ENCODE peak calls at places on chromosomes 12 and 14, in nine cellular contexts. One of them, this sample, is unnamed.
A peak's percentile ranks its signal among the peaks of the same experiment; 100 is the strongest.

GRCh38 chr14:101912841-101913240 is 51.5 kb upstream of the DYNC1H1 start:
- DNase-seq in activated T-cell treated with anti-CD3 and anti-CD28 coated beads for 48 hours: no peak
- DNase-seq in bronchial epithelial cell: no peak
- DNase-seq in stimulated activated CD8-positive, alpha-beta memory T cell treated with anti-CD3 and anti-CD28 coated beads, Interleukin-15, amount 100 ng/mL, for 4 hours: no peak
- DNase-seq in HuH-7: no peak
- DNase-seq in NCI-H446 treated with DMSO at 0.1 percent for 48 hours: no peak
- DNase-seq in ureter: no peak
- DNase-seq in stimulated activated CD4-positive, alpha-beta T cell treated with anti-CD3 and anti-CD28 coated beads, Interleukin-15, amount 100 ng/mL, for 1 hour: no peak
- DNase-seq in iPS-NIHi11: no peak
- DNase-seq in this sample: no peak

GRCh38 chr12:6570264-6570887 is 2.3 kb upstream of the NOP2 start:
- DNase-seq in activated T-cell treated with anti-CD3 and anti-CD28 coated beads for 48 hours: peak; percentile 43
- DNase-seq in bronchial epithelial cell: peak; percentile 20
- DNase-seq in stimulated activated CD8-positive, alpha-beta memory T cell treated with anti-CD3 and anti-CD28 coated beads, Interleukin-15, amount 100 ng/mL, for 4 hours: no peak
- DNase-seq in HuH-7: peak; percentile 68
- DNase-seq in NCI-H446 treated with DMSO at 0.1 percent for 48 hours: no peak
- DNase-seq in ureter: no peak
- DNase-seq in stimulated activated CD4-positive, alpha-beta T cell treated with anti-CD3 and anti-CD28 coated beads, Interleukin-15, amount 100 ng/mL, for 1 hour: no peak
- DNase-seq in iPS-NIHi11: peak; percentile 90
- DNase-seq in this sample: peak; percentile 40

GRCh38 chr12:2651061-2651965 is 143.5 kb upstream of the FKBP4 start:
- DNase-seq in activated T-cell treated with anti-CD3 and anti-CD28 coated beads for 48 hours: no peak
- DNase-seq in bronchial epithelial cell: no peak
- DNase-seq in stimulated activated CD8-positive, alpha-beta memory T cell treated with anti-CD3 and anti-CD28 coated beads, Interleukin-15, amount 100 ng/mL, for 4 hours: no peak
- DNase-seq in HuH-7: no peak
- DNase-seq in NCI-H446 treated with DMSO at 0.1 percent for 48 hours: no peak
- DNase-seq in ureter: no peak
- DNase-seq in stimulated activated CD4-positive, alpha-beta T cell treated with anti-CD3 and anti-CD28 coated beads, Interleukin-15, amount 100 ng/mL, for 1 hour: no peak
- DNase-seq in iPS-NIHi11: no peak
- DNase-seq in this sample: no peak

GRCh38 chr12:33529810-33530209 is 90.2 kb upstream of the SYT10 start:
- DNase-seq in activated T-cell treated with anti-CD3 and anti-CD28 coated beads for 48 hours: no peak
- DNase-seq in bronchial epithelial cell: no peak
- DNase-seq in stimulated activated CD8-positive, alpha-beta memory T cell treated with anti-CD3 and anti-CD28 coated beads, Interleukin-15, amount 100 ng/mL, for 4 hours: no peak
- DNase-seq in HuH-7: no peak
- DNase-seq in NCI-H446 treated with DMSO at 0.1 percent for 48 hours: no peak
- DNase-seq in ureter: no peak
- DNase-seq in stimulated activated CD4-positive, alpha-beta T cell treated with anti-CD3 and anti-CD28 coated beads, Interleukin-15, amount 100 ng/mL, for 1 hour: no peak
- DNase-seq in iPS-NIHi11: no peak
- DNase-seq in this sample: no peak

GRCh38 chr12:120855823-120856589 is 48.2 kb downstream of the SPPL3 start:
- DNase-seq in activated T-cell treated with anti-CD3 and anti-CD28 coated beads for 48 hours: no peak
- DNase-seq in bronchial epithelial cell: no peak
- DNase-seq in stimulated activated CD8-positive, alpha-beta memory T cell treated with anti-CD3 and anti-CD28 coated beads, Interleukin-15, amount 100 ng/mL, for 4 hours: no peak
- DNase-seq in HuH-7: no peak
- DNase-seq in NCI-H446 treated with DMSO at 0.1 percent for 48 hours: no peak
- DNase-seq in ureter: no peak
- DNase-seq in stimulated activated CD4-positive, alpha-beta T cell treated with anti-CD3 and anti-CD28 coated beads, Interleukin-15, amount 100 ng/mL, for 1 hour: no peak
- DNase-seq in iPS-NIHi11: no peak
- DNase-seq in this sample: no peak

GRCh38 chr14:99671230-99672224 is 12.6 kb upstream of the CYP46A1 start:
- DNase-seq in activated T-cell treated with anti-CD3 and anti-CD28 coated beads for 48 hours: no peak
- DNase-seq in bronchial epithelial cell: no peak
- DNase-seq in stimulated activated CD8-positive, alpha-beta memory T cell treated with anti-CD3 and anti-CD28 coated beads, Interleukin-15, amount 100 ng/mL, for 4 hours: no peak
- DNase-seq in HuH-7: peak; percentile 64
- DNase-seq in NCI-H446 treated with DMSO at 0.1 percent for 48 hours: no peak
- DNase-seq in ureter: no peak
- DNase-seq in stimulated activated CD4-positive, alpha-beta T cell treated with anti-CD3 and anti-CD28 coated beads, Interleukin-15, amount 100 ng/mL, for 1 hour: no peak
- DNase-seq in iPS-NIHi11: no peak
- DNase-seq in this sample: no peak

GRCh38 chr12:3755898-3756297 is 3.0 kb upstream of the CRACR2A start:
- DNase-seq in activated T-cell treated with anti-CD3 and anti-CD28 coated beads for 48 hours: no peak
- DNase-seq in bronchial epithelial cell: no peak
- DNase-seq in stimulated activated CD8-positive, alpha-beta memory T cell treated with anti-CD3 and anti-CD28 coated beads, Interleukin-15, amount 100 ng/mL, for 4 hours: no peak
- DNase-seq in HuH-7: no peak
- DNase-seq in NCI-H446 treated with DMSO at 0.1 percent for 48 hours: no peak
- DNase-seq in ureter: no peak
- DNase-seq in stimulated activated CD4-positive, alpha-beta T cell treated with anti-CD3 and anti-CD28 coated beads, Interleukin-15, amount 100 ng/mL, for 1 hour: no peak
- DNase-seq in iPS-NIHi11: no peak
- DNase-seq in this sample: no peak

GRCh38 chr12:120814203-120814902 is 88.7 kb downstream of the ACADS start:
- DNase-seq in activated T-cell treated with anti-CD3 and anti-CD28 coated beads for 48 hours: no peak
- DNase-seq in bronchial epithelial cell: no peak
- DNase-seq in stimulated activated CD8-positive, alpha-beta memory T cell treated with anti-CD3 and anti-CD28 coated beads, Interleukin-15, amount 100 ng/mL, for 4 hours: no peak
- DNase-seq in HuH-7: no peak
- DNase-seq in NCI-H446 treated with DMSO at 0.1 percent for 48 hours: no peak
- DNase-seq in ureter: no peak
- DNase-seq in stimulated activated CD4-positive, alpha-beta T cell treated with anti-CD3 and anti-CD28 coated beads, Interleukin-15, amount 100 ng/mL, for 1 hour: no peak
- DNase-seq in iPS-NIHi11: no peak
- DNase-seq in this sample: no peak

GRCh38 chr14:26370118-26370517 is 227.7 kb downstream of the NOVA1 start:
- DNase-seq in activated T-cell treated with anti-CD3 and anti-CD28 coated beads for 48 hours: no peak
- DNase-seq in bronchial epithelial cell: no peak
- DNase-seq in stimulated activated CD8-positive, alpha-beta memory T cell treated with anti-CD3 and anti-CD28 coated beads, Interleukin-15, amount 100 ng/mL, for 4 hours: no peak
- DNase-seq in HuH-7: peak; percentile 73
- DNase-seq in NCI-H446 treated with DMSO at 0.1 percent for 48 hours: peak; percentile 70
- DNase-seq in ureter: no peak
- DNase-seq in stimulated activated CD4-positive, alpha-beta T cell treated with anti-CD3 and anti-CD28 coated beads, Interleukin-15, amount 100 ng/mL, for 1 hour: no peak
- DNase-seq in iPS-NIHi11: peak; percentile 14
- DNase-seq in this sample: no peak

GRCh38 chr12:40439771-40440492 is 215.1 kb downstream of the LRRK2 start:
- DNase-seq in activated T-cell treated with anti-CD3 and anti-CD28 coated beads for 48 hours: no peak
- DNase-seq in bronchial epithelial cell: peak; percentile 67
- DNase-seq in stimulated activated CD8-positive, alpha-beta memory T cell treated with anti-CD3 and anti-CD28 coated beads, Interleukin-15, amount 100 ng/mL, for 4 hours: no peak
- DNase-seq in HuH-7: no peak
- DNase-seq in NCI-H446 treated with DMSO at 0.1 percent for 48 hours: no peak
- DNase-seq in ureter: no peak
- DNase-seq in stimulated activated CD4-positive, alpha-beta T cell treated with anti-CD3 and anti-CD28 coated beads, Interleukin-15, amount 100 ng/mL, for 1 hour: no peak
- DNase-seq in iPS-NIHi11: no peak
- DNase-seq in this sample: peak; percentile 47

GRCh38 chr12:97573901-97574300 is 111.3 kb downstream of the RMST start:
- DNase-seq in activated T-cell treated with anti-CD3 and anti-CD28 coated beads for 48 hours: no peak
- DNase-seq in bronchial epithelial cell: peak; percentile 54
- DNase-seq in stimulated activated CD8-positive, alpha-beta memory T cell treated with anti-CD3 and anti-CD28 coated beads, Interleukin-15, amount 100 ng/mL, for 4 hours: no peak
- DNase-seq in HuH-7: no peak
- DNase-seq in NCI-H446 treated with DMSO at 0.1 percent for 48 hours: no peak
- DNase-seq in ureter: no peak
- DNase-seq in stimulated activated CD4-positive, alpha-beta T cell treated with anti-CD3 and anti-CD28 coated beads, Interleukin-15, amount 100 ng/mL, for 1 hour: no peak
- DNase-seq in iPS-NIHi11: no peak
- DNase-seq in this sample: peak; percentile 44

GRCh38 chr14:91330846-91331245 is 86.3 kb upstream of the GPR68 start:
- DNase-seq in activated T-cell treated with anti-CD3 and anti-CD28 coated beads for 48 hours: no peak
- DNase-seq in bronchial epithelial cell: no peak
- DNase-seq in stimulated activated CD8-positive, alpha-beta memory T cell treated with anti-CD3 and anti-CD28 coated beads, Interleukin-15, amount 100 ng/mL, for 4 hours: no peak
- DNase-seq in HuH-7: no peak
- DNase-seq in NCI-H446 treated with DMSO at 0.1 percent for 48 hours: no peak
- DNase-seq in ureter: no peak
- DNase-seq in stimulated activated CD4-positive, alpha-beta T cell treated with anti-CD3 and anti-CD28 coated beads, Interleukin-15, amount 100 ng/mL, for 1 hour: no peak
- DNase-seq in iPS-NIHi11: no peak
- DNase-seq in this sample: no peak

GRCh38 chr14:74573421-74574091 is 38.5 kb downstream of the LTBP2 start:
- DNase-seq in activated T-cell treated with anti-CD3 and anti-CD28 coated beads for 48 hours: no peak
- DNase-seq in bronchial epithelial cell: peak; percentile 78
- DNase-seq in stimulated activated CD8-positive, alpha-beta memory T cell treated with anti-CD3 and anti-CD28 coated beads, Interleukin-15, amount 100 ng/mL, for 4 hours: no peak
- DNase-seq in HuH-7: peak; percentile 52
- DNase-seq in NCI-H446 treated with DMSO at 0.1 percent for 48 hours: no peak
- DNase-seq in ureter: no peak
- DNase-seq in stimulated activated CD4-positive, alpha-beta T cell treated with anti-CD3 and anti-CD28 coated beads, Interleukin-15, amount 100 ng/mL, for 1 hour: no peak
- DNase-seq in iPS-NIHi11: peak; percentile 54
- DNase-seq in this sample: peak; percentile 48

GRCh38 chr12:118164798-118165486 is 29.0 kb downstream of the PEBP1 start:
- DNase-seq in activated T-cell treated with anti-CD3 and anti-CD28 coated beads for 48 hours: no peak
- DNase-seq in bronchial epithelial cell: peak; percentile 31
- DNase-seq in stimulated activated CD8-positive, alpha-beta memory T cell treated with anti-CD3 and anti-CD28 coated beads, Interleukin-15, amount 100 ng/mL, for 4 hours: no peak
- DNase-seq in HuH-7: peak; percentile 23
- DNase-seq in NCI-H446 treated with DMSO at 0.1 percent for 48 hours: peak; percentile 2
- DNase-seq in ureter: no peak
- DNase-seq in stimulated activated CD4-positive, alpha-beta T cell treated with anti-CD3 and anti-CD28 coated beads, Interleukin-15, amount 100 ng/mL, for 1 hour: no peak
- DNase-seq in iPS-NIHi11: peak; percentile 69
- DNase-seq in this sample: peak; percentile 45

GRCh38 chr14:69613312-69614073 is 2.1 kb downstream of the SUSD6 start:
- DNase-seq in activated T-cell treated with anti-CD3 and anti-CD28 coated beads for 48 hours: no peak
- DNase-seq in bronchial epithelial cell: peak; percentile 15
- DNase-seq in stimulated activated CD8-positive, alpha-beta memory T cell treated with anti-CD3 and anti-CD28 coated beads, Interleukin-15, amount 100 ng/mL, for 4 hours: no peak
- DNase-seq in HuH-7: no peak
- DNase-seq in NCI-H446 treated with DMSO at 0.1 percent for 48 hours: no peak
- DNase-seq in ureter: no peak
- DNase-seq in stimulated activated CD4-positive, alpha-beta T cell treated with anti-CD3 and anti-CD28 coated beads, Interleukin-15, amount 100 ng/mL, for 1 hour: no peak
- DNase-seq in iPS-NIHi11: no peak
- DNase-seq in this sample: no peak

GRCh38 chr14:76710093-76711010 is 50.9 kb upstream of the VASH1 start:
- DNase-seq in activated T-cell treated with anti-CD3 and anti-CD28 coated beads for 48 hours: no peak
- DNase-seq in bronchial epithelial cell: peak; percentile 47
- DNase-seq in stimulated activated CD8-positive, alpha-beta memory T cell treated with anti-CD3 and anti-CD28 coated beads, Interleukin-15, amount 100 ng/mL, for 4 hours: no peak
- DNase-seq in HuH-7: peak; percentile 28
- DNase-seq in NCI-H446 treated with DMSO at 0.1 percent for 48 hours: peak; percentile 44
- DNase-seq in ureter: peak; percentile 40
- DNase-seq in stimulated activated CD4-positive, alpha-beta T cell treated with anti-CD3 and anti-CD28 coated beads, Interleukin-15, amount 100 ng/mL, for 1 hour: no peak
- DNase-seq in iPS-NIHi11: peak; percentile 59
- DNase-seq in this sample: peak; percentile 52

GRCh38 chr12:107152331-107152730 is 59.0 kb upstream of the CRY1 start:
- DNase-seq in activated T-cell treated with anti-CD3 and anti-CD28 coated beads for 48 hours: no peak
- DNase-seq in bronchial epithelial cell: no peak
- DNase-seq in stimulated activated CD8-positive, alpha-beta memory T cell treated with anti-CD3 and anti-CD28 coated beads, Interleukin-15, amount 100 ng/mL, for 4 hours: no peak
- DNase-seq in HuH-7: no peak
- DNase-seq in NCI-H446 treated with DMSO at 0.1 percent for 48 hours: no peak
- DNase-seq in ureter: no peak
- DNase-seq in stimulated activated CD4-positive, alpha-beta T cell treated with anti-CD3 and anti-CD28 coated beads, Interleukin-15, amount 100 ng/mL, for 1 hour: no peak
- DNase-seq in iPS-NIHi11: no peak
- DNase-seq in this sample: no peak

GRCh38 chr12:133010657-133011297 is 24.6 kb downstream of the ZNF26 start:
- DNase-seq in activated T-cell treated with anti-CD3 and anti-CD28 coated beads for 48 hours: no peak
- DNase-seq in bronchial epithelial cell: no peak
- DNase-seq in stimulated activated CD8-positive, alpha-beta memory T cell treated with anti-CD3 and anti-CD28 coated beads, Interleukin-15, amount 100 ng/mL, for 4 hours: no peak
- DNase-seq in HuH-7: no peak
- DNase-seq in NCI-H446 treated with DMSO at 0.1 percent for 48 hours: no peak
- DNase-seq in ureter: no peak
- DNase-seq in stimulated activated CD4-positive, alpha-beta T cell treated with anti-CD3 and anti-CD28 coated beads, Interleukin-15, amount 100 ng/mL, for 1 hour: no peak
- DNase-seq in iPS-NIHi11: no peak
- DNase-seq in this sample: no peak

GRCh38 chr12:93913845-93914244 is 234.5 kb upstream of the PLXNC1 start:
- DNase-seq in activated T-cell treated with anti-CD3 and anti-CD28 coated beads for 48 hours: no peak
- DNase-seq in bronchial epithelial cell: peak; percentile 15
- DNase-seq in stimulated activated CD8-positive, alpha-beta memory T cell treated with anti-CD3 and anti-CD28 coated beads, Interleukin-15, amount 100 ng/mL, for 4 hours: no peak
- DNase-seq in HuH-7: no peak
- DNase-seq in NCI-H446 treated with DMSO at 0.1 percent for 48 hours: peak; percentile 51
- DNase-seq in ureter: no peak
- DNase-seq in stimulated activated CD4-positive, alpha-beta T cell treated with anti-CD3 and anti-CD28 coated beads, Interleukin-15, amount 100 ng/mL, for 1 hour: no peak
- DNase-seq in iPS-NIHi11: no peak
- DNase-seq in this sample: no peak

GRCh38 chr12:78473136-78473535 is 391.4 kb upstream of the SYT1 start:
- DNase-seq in activated T-cell treated with anti-CD3 and anti-CD28 coated beads for 48 hours: no peak
- DNase-seq in bronchial epithelial cell: peak; percentile 25
- DNase-seq in stimulated activated CD8-positive, alpha-beta memory T cell treated with anti-CD3 and anti-CD28 coated beads, Interleukin-15, amount 100 ng/mL, for 4 hours: no peak
- DNase-seq in HuH-7: no peak
- DNase-seq in NCI-H446 treated with DMSO at 0.1 percent for 48 hours: peak; percentile 59
- DNase-seq in ureter: no peak
- DNase-seq in stimulated activated CD4-positive, alpha-beta T cell treated with anti-CD3 and anti-CD28 coated beads, Interleukin-15, amount 100 ng/mL, for 1 hour: no peak
- DNase-seq in iPS-NIHi11: no peak
- DNase-seq in this sample: peak; percentile 51

GRCh38 chr12:98856897-98857540 is 211.9 kb downstream of the APAF1 start:
- DNase-seq in activated T-cell treated with anti-CD3 and anti-CD28 coated beads for 48 hours: no peak
- DNase-seq in bronchial epithelial cell: peak; percentile 5
- DNase-seq in stimulated activated CD8-positive, alpha-beta memory T cell treated with anti-CD3 and anti-CD28 coated beads, Interleukin-15, amount 100 ng/mL, for 4 hours: no peak
- DNase-seq in HuH-7: no peak
- DNase-seq in NCI-H446 treated with DMSO at 0.1 percent for 48 hours: no peak
- DNase-seq in ureter: no peak
- DNase-seq in stimulated activated CD4-positive, alpha-beta T cell treated with anti-CD3 and anti-CD28 coated beads, Interleukin-15, amount 100 ng/mL, for 1 hour: no peak
- DNase-seq in iPS-NIHi11: peak; percentile 41
- DNase-seq in this sample: no peak

GRCh38 chr14:54610051-54610977 is 43.4 kb downstream of the SAMD4A start:
- DNase-seq in activated T-cell treated with anti-CD3 and anti-CD28 coated beads for 48 hours: no peak
- DNase-seq in bronchial epithelial cell: no peak
- DNase-seq in stimulated activated CD8-positive, alpha-beta memory T cell treated with anti-CD3 and anti-CD28 coated beads, Interleukin-15, amount 100 ng/mL, for 4 hours: no peak
- DNase-seq in HuH-7: no peak
- DNase-seq in NCI-H446 treated with DMSO at 0.1 percent for 48 hours: no peak
- DNase-seq in ureter: no peak
- DNase-seq in stimulated activated CD4-positive, alpha-beta T cell treated with anti-CD3 and anti-CD28 coated beads, Interleukin-15, amount 100 ng/mL, for 1 hour: no peak
- DNase-seq in iPS-NIHi11: no peak
- DNase-seq in this sample: no peak

GRCh38 chr14:74963705-74964271 is 8.4 kb upstream of the PGF start:
- DNase-seq in activated T-cell treated with anti-CD3 and anti-CD28 coated beads for 48 hours: no peak
- DNase-seq in bronchial epithelial cell: peak; percentile 86
- DNase-seq in stimulated activated CD8-positive, alpha-beta memory T cell treated with anti-CD3 and anti-CD28 coated beads, Interleukin-15, amount 100 ng/mL, for 4 hours: no peak
- DNase-seq in HuH-7: no peak
- DNase-seq in NCI-H446 treated with DMSO at 0.1 percent for 48 hours: peak; percentile 33
- DNase-seq in ureter: no peak
- DNase-seq in stimulated activated CD4-positive, alpha-beta T cell treated with anti-CD3 and anti-CD28 coated beads, Interleukin-15, amount 100 ng/mL, for 1 hour: no peak
- DNase-seq in iPS-NIHi11: no peak
- DNase-seq in this sample: peak; percentile 86

GRCh38 chr12:94057262-94058151 is 90.9 kb upstream of the PLXNC1 start:
- DNase-seq in activated T-cell treated with anti-CD3 and anti-CD28 coated beads for 48 hours: no peak
- DNase-seq in bronchial epithelial cell: no peak
- DNase-seq in stimulated activated CD8-positive, alpha-beta memory T cell treated with anti-CD3 and anti-CD28 coated beads, Interleukin-15, amount 100 ng/mL, for 4 hours: no peak
- DNase-seq in HuH-7: no peak
- DNase-seq in NCI-H446 treated with DMSO at 0.1 percent for 48 hours: no peak
- DNase-seq in ureter: no peak
- DNase-seq in stimulated activated CD4-positive, alpha-beta T cell treated with anti-CD3 and anti-CD28 coated beads, Interleukin-15, amount 100 ng/mL, for 1 hour: no peak
- DNase-seq in iPS-NIHi11: no peak
- DNase-seq in this sample: no peak

GRCh38 chr12:96401061-96401871 is 1.0 kb upstream of the CDK17 start:
- DNase-seq in activated T-cell treated with anti-CD3 and anti-CD28 coated beads for 48 hours: no peak
- DNase-seq in bronchial epithelial cell: peak; percentile 84
- DNase-seq in stimulated activated CD8-positive, alpha-beta memory T cell treated with anti-CD3 and anti-CD28 coated beads, Interleukin-15, amount 100 ng/mL, for 4 hours: no peak
- DNase-seq in HuH-7: peak; percentile 74
- DNase-seq in NCI-H446 treated with DMSO at 0.1 percent for 48 hours: peak; percentile 55
- DNase-seq in ureter: no peak
- DNase-seq in stimulated activated CD4-positive, alpha-beta T cell treated with anti-CD3 and anti-CD28 coated beads, Interleukin-15, amount 100 ng/mL, for 1 hour: no peak
- DNase-seq in iPS-NIHi11: peak; percentile 17
- DNase-seq in this sample: peak; percentile 62

GRCh38 chr14:96304956-96305355 is 48.9 kb downstream of the BDKRB1 start:
- DNase-seq in activated T-cell treated with anti-CD3 and anti-CD28 coated beads for 48 hours: no peak
- DNase-seq in bronchial epithelial cell: peak; percentile 49
- DNase-seq in stimulated activated CD8-positive, alpha-beta memory T cell treated with anti-CD3 and anti-CD28 coated beads, Interleukin-15, amount 100 ng/mL, for 4 hours: no peak
- DNase-seq in HuH-7: no peak
- DNase-seq in NCI-H446 treated with DMSO at 0.1 percent for 48 hours: no peak
- DNase-seq in ureter: no peak
- DNase-seq in stimulated activated CD4-positive, alpha-beta T cell treated with anti-CD3 and anti-CD28 coated beads, Interleukin-15, amount 100 ng/mL, for 1 hour: no peak
- DNase-seq in iPS-NIHi11: peak; percentile 54
- DNase-seq in this sample: peak; percentile 41

GRCh38 chr12:39395866-39396265 is 47.1 kb downstream of the KIF21A start:
- DNase-seq in activated T-cell treated with anti-CD3 and anti-CD28 coated beads for 48 hours: no peak
- DNase-seq in bronchial epithelial cell: no peak
- DNase-seq in stimulated activated CD8-positive, alpha-beta memory T cell treated with anti-CD3 and anti-CD28 coated beads, Interleukin-15, amount 100 ng/mL, for 4 hours: no peak
- DNase-seq in HuH-7: no peak
- DNase-seq in NCI-H446 treated with DMSO at 0.1 percent for 48 hours: no peak
- DNase-seq in ureter: no peak
- DNase-seq in stimulated activated CD4-positive, alpha-beta T cell treated with anti-CD3 and anti-CD28 coated beads, Interleukin-15, amount 100 ng/mL, for 1 hour: no peak
- DNase-seq in iPS-NIHi11: no peak
- DNase-seq in this sample: no peak

GRCh38 chr12:27244680-27245005 is 557 bp downstream of the STK38L start:
- DNase-seq in activated T-cell treated with anti-CD3 and anti-CD28 coated beads for 48 hours: no peak
- DNase-seq in bronchial epithelial cell: peak; percentile 55
- DNase-seq in stimulated activated CD8-positive, alpha-beta memory T cell treated with anti-CD3 and anti-CD28 coated beads, Interleukin-15, amount 100 ng/mL, for 4 hours: no peak
- DNase-seq in HuH-7: no peak
- DNase-seq in NCI-H446 treated with DMSO at 0.1 percent for 48 hours: no peak
- DNase-seq in ureter: no peak
- DNase-seq in stimulated activated CD4-positive, alpha-beta T cell treated with anti-CD3 and anti-CD28 coated beads, Interleukin-15, amount 100 ng/mL, for 1 hour: no peak
- DNase-seq in iPS-NIHi11: no peak
- DNase-seq in this sample: peak; percentile 53

GRCh38 chr12:53171725-53172329 is 8.7 kb upstream of the ZNF740 start:
- DNase-seq in activated T-cell treated with anti-CD3 and anti-CD28 coated beads for 48 hours: no peak
- DNase-seq in bronchial epithelial cell: no peak
- DNase-seq in stimulated activated CD8-positive, alpha-beta memory T cell treated with anti-CD3 and anti-CD28 coated beads, Interleukin-15, amount 100 ng/mL, for 4 hours: no peak
- DNase-seq in HuH-7: no peak
- DNase-seq in NCI-H446 treated with DMSO at 0.1 percent for 48 hours: no peak
- DNase-seq in ureter: peak; percentile 69
- DNase-seq in stimulated activated CD4-positive, alpha-beta T cell treated with anti-CD3 and anti-CD28 coated beads, Interleukin-15, amount 100 ng/mL, for 1 hour: no peak
- DNase-seq in iPS-NIHi11: no peak
- DNase-seq in this sample: no peak

GRCh38 chr12:82619644-82620043 is 67.1 kb upstream of the TMTC2 start:
- DNase-seq in activated T-cell treated with anti-CD3 and anti-CD28 coated beads for 48 hours: no peak
- DNase-seq in bronchial epithelial cell: no peak
- DNase-seq in stimulated activated CD8-positive, alpha-beta memory T cell treated with anti-CD3 and anti-CD28 coated beads, Interleukin-15, amount 100 ng/mL, for 4 hours: no peak
- DNase-seq in HuH-7: no peak
- DNase-seq in NCI-H446 treated with DMSO at 0.1 percent for 48 hours: no peak
- DNase-seq in ureter: no peak
- DNase-seq in stimulated activated CD4-positive, alpha-beta T cell treated with anti-CD3 and anti-CD28 coated beads, Interleukin-15, amount 100 ng/mL, for 1 hour: no peak
- DNase-seq in iPS-NIHi11: no peak
- DNase-seq in this sample: no peak

GRCh38 chr12:56591111-56591510 is 39.0 kb downstream of the BAZ2A start:
- DNase-seq in activated T-cell treated with anti-CD3 and anti-CD28 coated beads for 48 hours: no peak
- DNase-seq in bronchial epithelial cell: no peak
- DNase-seq in stimulated activated CD8-positive, alpha-beta memory T cell treated with anti-CD3 and anti-CD28 coated beads, Interleukin-15, amount 100 ng/mL, for 4 hours: no peak
- DNase-seq in HuH-7: no peak
- DNase-seq in NCI-H446 treated with DMSO at 0.1 percent for 48 hours: no peak
- DNase-seq in ureter: no peak
- DNase-seq in stimulated activated CD4-positive, alpha-beta T cell treated with anti-CD3 and anti-CD28 coated beads, Interleukin-15, amount 100 ng/mL, for 1 hour: no peak
- DNase-seq in iPS-NIHi11: no peak
- DNase-seq in this sample: no peak